ENCODE peak calls at places on chromosomes 4 and X, in seven cellular contexts. W is IMR-90, L is trophoblast cell, C is mesendoderm, A is mesenchymal stem cell, Y is H9, H is H1. D is an unnamed sample.

GRCh38 chr4:14264437-14264836 is 636.9 kb upstream of the BOD1L1 start:
- DNase-seq in A (no peak), C (peak), W (peak), H (no peak), L (no peak), Y (peak), D (no peak)

GRCh38 chr4:81799371-81799770 is 327.7 kb upstream of the RASGEF1B start:
- DNase-seq in L (peak), H (no peak), Y (no peak), W (no peak), A (no peak), C (no peak), D (no peak)

GRCh38 chr4:140686799-140687198 is 69.4 kb downstream of the TBC1D9 start:
- DNase-seq in L (no peak), Y (no peak), A (no peak), C (no peak), H (no peak), W (peak), D (no peak)

GRCh38 chr4:64158648-64159326 is 250.5 kb downstream of the TECRL start:
- DNase-seq in A (peak), C (peak), L (peak), W (peak), H (peak), Y (peak), D (peak)

GRCh38 chr4:138513535-138513934 is 271.4 kb upstream of the SLC7A11 start:
- DNase-seq in W (no peak), Y (no peak), H (no peak), C (no peak), L (no peak), A (no peak), D (no peak)

GRCh38 chrX:9785252-9785943 is 831 bp upstream of the SHROOM2 start:
- DNase-seq in Y (no peak), L (no peak), C (no peak), W (no peak), H (no peak), A (no peak), D (no peak)

GRCh38 chr4:101114936-101115372 is 232.4 kb downstream of the PPP3CA start:
- DNase-seq in W (peak), H (no peak), L (no peak), C (peak), A (peak), Y (peak), D (peak)

GRCh38 chrX:155235891-155236290 is 19.6 kb downstream of the VBP1 start:
- DNase-seq in C (no peak), A (peak), H (no peak), W (no peak), Y (no peak), L (no peak), D (no peak)

GRCh38 chrX:43836435-43837184 is 45.6 kb downstream of the MAOB start:
- DNase-seq in A (peak), H (no peak), W (peak), C (peak), Y (no peak), L (no peak), D (peak)

GRCh38 chrX:66915893-66916292 is 277.0 kb upstream of the EDA2R start:
- DNase-seq in L (no peak), H (no peak), W (no peak), C (peak), A (no peak), Y (peak), D (no peak)

GRCh38 chrX:19642517-19643109 is 127.3 kb upstream of the MAP3K15 start:
- DNase-seq in Y (no peak), C (no peak), W (no peak), H (no peak), L (no peak), A (no peak), D (no peak)

GRCh38 chrX:19636989-19637388 is 121.7 kb upstream of the MAP3K15 start:
- DNase-seq in L (no peak), A (no peak), W (no peak), C (no peak), Y (no peak), H (no peak), D (no peak)

GRCh38 chrX:19640693-19641374 is 125.5 kb upstream of the MAP3K15 start:
- DNase-seq in L (no peak), W (no peak), Y (no peak), H (no peak), C (no peak), A (no peak), D (no peak)

GRCh38 chrX:19638968-19639539 is 123.7 kb upstream of the MAP3K15 start:
- DNase-seq in H (no peak), A (no peak), L (no peak), C (no peak), Y (no peak), W (no peak), D (no peak)

GRCh38 chrX:19640063-19640462 is 124.8 kb upstream of the MAP3K15 start:
- DNase-seq in A (no peak), C (no peak), H (no peak), W (no peak), L (no peak), Y (no peak), D (no peak)
- H3K18ac ChIP-seq in A (no peak), C (no peak), H (no peak), W (no peak), L (no peak), Y (no peak), D (no peak)

DNA sequence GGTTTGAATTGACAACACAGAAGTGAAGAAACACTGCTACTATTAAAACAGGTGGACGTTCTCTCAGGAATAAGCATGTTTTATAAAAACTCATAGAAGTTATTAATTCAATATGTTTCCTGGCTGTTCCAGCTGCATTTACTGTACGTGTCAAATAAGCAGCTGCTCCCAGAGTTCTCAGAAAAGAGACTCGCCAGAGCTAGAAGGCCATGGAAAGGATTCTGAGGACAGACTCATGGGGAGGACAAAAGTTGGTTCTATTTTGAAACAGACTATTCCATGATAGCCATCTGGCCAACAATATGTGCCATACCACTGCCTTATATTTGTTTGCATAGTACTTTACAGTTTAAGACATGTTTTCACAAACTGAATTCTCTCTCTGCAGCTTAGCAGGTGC is 136.5 kb downstream of the NR3C2 start:
- DNase-seq in W (no peak), Y (no peak), C (no peak), H (no peak), L (no peak), A (no peak), D (no peak)
- H2BK5ac ChIP-seq in W (no peak), Y (no peak), C (no peak), H (no peak), L (no peak), A (no peak), D (no peak)

GRCh38 chr4:182920676-182921075 is 3.5 kb upstream of the DCTD start:
- DNase-seq in W (no peak), Y (no peak), A (no peak), C (no peak), L (no peak), H (no peak), D (no peak)

GRCh38 chr4:182916483-182917181 is 554 bp downstream of the DCTD start:
- DNase-seq in H (peak), C (peak), L (no peak), A (peak), Y (peak), W (peak), D (peak)

GRCh38 chr4:182917182-182918043 is at the start of gene DCTD:
- DNase-seq in Y (peak), H (peak), C (peak), W (peak), A (peak), L (peak), D (peak)

GRCh38 chr4:182918044-182918607 is 940 bp upstream of the DCTD start:
- DNase-seq in L (peak), A (no peak), Y (no peak), W (no peak), C (no peak), H (no peak), D (no peak)

DNA sequence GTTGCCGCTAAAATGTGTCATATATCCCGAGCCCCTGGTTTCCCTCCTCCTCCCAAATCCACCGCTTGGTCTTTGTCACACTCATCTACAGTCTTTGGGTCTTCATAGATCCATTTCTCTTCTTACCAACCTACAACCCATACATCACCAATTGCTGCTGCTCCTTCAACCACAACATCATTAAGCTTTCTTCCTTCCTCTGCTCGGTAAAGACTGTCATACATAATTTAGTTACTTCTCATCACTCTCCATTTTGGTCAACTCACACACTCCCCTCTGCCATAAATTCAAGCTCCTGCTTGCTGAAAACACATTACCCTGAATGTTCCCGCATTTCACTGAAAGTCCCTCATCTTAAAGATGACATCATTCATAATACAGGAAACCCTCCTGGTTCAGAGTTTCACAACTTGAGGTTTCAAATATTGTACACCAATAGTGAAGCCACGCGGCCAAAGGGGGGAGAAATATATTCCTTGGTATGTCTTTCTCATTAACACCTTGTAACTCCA is 1.7 kb upstream of the DCTD start:
- DNase-seq in A (peak), L (no peak), W (no peak), C (no peak), H (no peak), Y (no peak), D (no peak)
- H3K18ac ChIP-seq in A (no peak), L (no peak), W (no peak), C (no peak), H (no peak), Y (no peak), D (no peak)

DNA sequence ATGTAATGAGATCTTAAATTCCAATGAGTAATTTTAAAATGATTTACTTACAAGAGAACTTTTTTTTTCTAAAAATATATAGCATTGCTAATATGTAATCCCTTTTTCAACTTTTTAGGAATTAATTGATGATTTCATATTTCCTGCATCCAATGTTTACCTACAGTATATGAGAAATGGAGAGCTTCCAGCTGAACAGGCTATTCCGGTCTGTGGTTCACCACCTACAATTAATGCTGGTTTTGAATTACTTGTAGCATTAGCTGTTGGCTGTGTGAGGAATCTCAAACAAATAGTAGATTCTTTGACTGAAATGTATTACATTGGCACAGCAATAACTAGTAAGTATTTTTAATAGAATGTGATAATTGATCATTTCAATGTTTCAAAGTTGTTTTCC is 113.2 kb downstream of the USP9X start:
- DNase-seq in A (no peak), C (no peak), L (peak), W (no peak), Y (no peak), H (no peak), D (no peak)
- H2BK5ac ChIP-seq in A (no peak), C (no peak), L (no peak), W (no peak), Y (no peak), H (no peak), D (no peak)

GRCh38 chr4:158771776-158772175 is 3.0 kb downstream of the FNIP2 start:
- DNase-seq in L (no peak), W (no peak), Y (no peak), C (no peak), A (no peak), H (no peak), D (no peak)

GRCh38 chr4:158777423-158777822 is 8.6 kb downstream of the FNIP2 start:
- DNase-seq in H (no peak), W (no peak), L (no peak), C (no peak), Y (no peak), A (no peak), D (no peak)

GRCh38 chr4:158776106-158776505 is 7.3 kb downstream of the FNIP2 start:
- DNase-seq in A (no peak), Y (no peak), H (no peak), W (no peak), C (no peak), L (no peak), D (no peak)

GRCh38 chr4:158778065-158778711 is 9.4 kb downstream of the FNIP2 start:
- DNase-seq in Y (no peak), C (no peak), W (no peak), A (no peak), L (no peak), H (no peak), D (no peak)

GRCh38 chr4:158775091-158775651 is 6.3 kb downstream of the FNIP2 start:
- DNase-seq in Y (no peak), A (peak), W (peak), L (no peak), C (no peak), H (no peak), D (no peak)
- H3K18ac ChIP-seq in Y (no peak), A (no peak), W (peak), L (no peak), C (no peak), H (no peak), D (no peak)

D was measured in neuronal stem cell.